ENCODE peak calls at places on chromosomes 5 and 9, in nine cellular contexts. E is HT1080; F is stimulated activated CD8-positive, alpha-beta memory T cell treated with anti-CD3 and anti-CD28 coated beads, Interleukin-12 subunit alpha, Interleukin-12 subunit beta, amount 100 ng/mL, for 4 hours; C is fibroblast of lung; G is cerebellar cortex; P is CD8-positive, alpha-beta memory T cell; K is H9; L is EH; T is Caco-2. U is an unnamed sample.

GRCh38 chr9:37324691-37325490 is 97.6 kb upstream of the GRHPR start:
- DNase-seq in E (no peak), C (no peak), P (no peak), L (no peak), F (no peak), G (no peak), K (no peak), T (no peak), U (peak)

GRCh38 chr5:127595484-127596368 is 53.2 kb upstream of the CTXN3 start:
- DNase-seq in P (no peak), L (no peak), T (no peak), C (no peak), K (no peak), E (no peak), G (peak), F (no peak), U (no peak)

GRCh38 chr9:114718801-114719221 is 36.8 kb upstream of the TEX48 start:
- DNase-seq in K (peak), L (no peak), F (peak), C (peak), T (no peak), E (peak), P (peak), G (no peak), U (no peak)

GRCh38 chr5:158875272-158875679 is 224.4 kb downstream of the EBF1 start:
- DNase-seq in E (peak), K (no peak), F (no peak), L (no peak), C (no peak), P (no peak), T (no peak), G (no peak), U (no peak)

GRCh38 chr5:33612386-33612785 is 171.6 kb downstream of the TARS1 start:
- DNase-seq in K (no peak), E (peak), P (no peak), C (peak), T (no peak), G (no peak), L (peak), F (no peak), U (no peak)

GRCh38 chr9:34126207-34127034 is at the start of gene DCAF12:
- DNase-seq in C (peak), G (peak), F (peak), E (peak), T (peak), P (peak), L (peak), K (peak), U (peak)

GRCh38 chr9:34145165-34145564 is 18.7 kb upstream of the DCAF12 start:
- DNase-seq in K (no peak), E (peak), F (no peak), P (no peak), G (no peak), L (peak), T (no peak), C (peak), U (no peak)

GRCh38 chr5:168327994-168328393 is 36.5 kb downstream of the WWC1 start:
- DNase-seq in K (no peak), L (no peak), T (no peak), G (no peak), E (no peak), P (no peak), C (peak), F (no peak), U (no peak)

GRCh38 chr5:74167206-74167929 is 473.2 kb downstream of the ENC1 start:
- DNase-seq in L (peak), F (no peak), C (peak), E (peak), K (no peak), P (no peak), G (no peak), T (no peak), U (no peak)

GRCh38 chr9:131234799-131235479 is 41.4 kb downstream of the FAM78A start:
- DNase-seq in E (no peak), L (no peak), C (no peak), T (no peak), K (no peak), P (no peak), F (no peak), G (no peak), U (no peak)

GRCh38 chr9:89597711-89598707 is 6.8 kb upstream of the GADD45G start:
- DNase-seq in F (no peak), E (peak), P (peak), C (peak), T (no peak), K (peak), G (peak), L (peak), U (peak)

GRCh38 chr9:31608881-31609280 is 775.6 kb upstream of the ACO1 start:
- DNase-seq in G (no peak), T (no peak), P (no peak), K (no peak), L (no peak), C (peak), F (no peak), E (no peak), U (no peak)

U was measured in glutamatergic neuron.